ENCODE peak calls at places on chromosome 11, in seven cellular contexts. X is GM10248, E is GM06990, O is HTR-8/SVneo, U is ureter, J is mucosa of descending colon, L is COR-L47. C is an unnamed sample.

GRCh38 chr11:58711832-58712231 is 19.9 kb downstream of the GLYAT start:
- DNase-seq in O (no peak), U (no peak), X (no peak), E (no peak), J (no peak), L (no peak), C (no peak)

GRCh38 chr11:3200388-3201111 is 18.1 kb downstream of the MRGPRG start:
- DNase-seq in U (no peak), J (no peak), L (no peak), X (no peak), O (no peak), E (no peak), C (no peak)

GRCh38 chr11:72113170-72113808 is 794 bp upstream of the ANAPC15 start:
- DNase-seq in L (no peak), X (no peak), J (no peak), E (no peak), U (no peak), O (no peak), C (no peak)

GRCh38 chr11:83862033-83862432 is 575.9 kb upstream of the CCDC90B start:
- DNase-seq in O (no peak), E (no peak), X (no peak), U (no peak), J (no peak), L (no peak), C (no peak)

GRCh38 chr11:129460714-129461113 is 85.1 kb downstream of the BARX2 start:
- DNase-seq in J (no peak), O (no peak), U (no peak), E (no peak), X (no peak), L (no peak), C (no peak)

GRCh38 chr11:94933225-94934130 is 39.9 kb downstream of the CWC15 start:
- DNase-seq in L (no peak), U (no peak), E (no peak), O (peak), J (no peak), X (no peak), C (no peak)

GRCh38 chr11:46951864-46952263 is 15.3 kb downstream of the CSTPP1 start:
- DNase-seq in L (no peak), X (no peak), E (no peak), U (no peak), J (no peak), O (no peak), C (no peak)

GRCh38 chr11:14803846-14804245 is 88.2 kb downstream of the CYP2R1 start:
- DNase-seq in E (no peak), U (no peak), X (no peak), L (no peak), O (no peak), J (no peak), C (no peak)

GRCh38 chr11:83317757-83318548 is 31.8 kb upstream of the CCDC90B start:
- DNase-seq in E (no peak), X (no peak), J (no peak), O (no peak), U (no peak), L (no peak), C (no peak)

GRCh38 chr11:118845369-118845768 is 38.3 kb upstream of the CXCR5 start:
- DNase-seq in E (no peak), L (no peak), U (no peak), J (no peak), X (peak), O (peak), C (peak)

GRCh38 chr11:44246726-44247125 is 63.2 kb downstream of the ALX4 start:
- DNase-seq in E (no peak), J (no peak), X (no peak), U (no peak), O (no peak), L (no peak), C (no peak)

GRCh38 chr11:65546217-65546958 is 11.8 kb downstream of the LTBP3 start:
- DNase-seq in L (peak), O (no peak), E (peak), J (peak), U (peak), X (peak), C (peak)

GRCh38 chr11:86291466-86292262 is 10.4 kb upstream of the HIKESHI start:
- DNase-seq in J (peak), L (peak), X (peak), E (no peak), O (peak), U (no peak), C (peak)

GRCh38 chr11:59706518-59707285 is 6.9 kb downstream of the OR10V1 start:
- DNase-seq in L (no peak), E (no peak), U (peak), J (peak), O (peak), X (no peak), C (no peak)

GRCh38 chr11:130144129-130144528 is 15.5 kb upstream of the ST14 start:
- DNase-seq in J (peak), X (no peak), O (no peak), E (no peak), U (no peak), L (no peak), C (no peak)

GRCh38 chr11:79244175-79244804 is 196.5 kb downstream of the TENM4 start:
- DNase-seq in O (no peak), U (no peak), L (no peak), J (no peak), E (no peak), X (no peak), C (no peak)

GRCh38 chr11:133928628-133929059 is 28.1 kb downstream of the IGSF9B start:
- DNase-seq in X (no peak), U (peak), L (peak), J (peak), E (no peak), O (no peak), C (no peak)

GRCh38 chr11:10941429-10941828 is 83.6 kb upstream of the ZBED5 start:
- DNase-seq in E (no peak), J (no peak), X (no peak), U (no peak), L (no peak), O (no peak), C (no peak)

GRCh38 chr11:19967796-19968195 is 192.5 kb downstream of the DBX1 start:
- DNase-seq in O (no peak), U (no peak), L (no peak), E (no peak), J (no peak), X (no peak), C (no peak)

GRCh38 chr11:128266893-128267292 is 320.5 kb downstream of the ETS1 start:
- DNase-seq in U (no peak), E (no peak), X (no peak), O (no peak), L (no peak), J (no peak), C (no peak)

C was measured in GM12865.